ENCODE peak calls at places on chromosomes 12 and 14, in five cellular contexts. K, L, F, B and I are unnamed samples. For H3K4me1, the result is how much of the 10 kb centered on the place peaks cover.

GRCh38 chr12:89231686-89232085 is 120.6 kb downstream of the DUSP6 start:
- ATAC-seq in K (no peak), L (no peak), F (no peak), B (no peak), I (no peak)

GRCh38 chr12:113021500-113021899 is 35.0 kb upstream of the DTX1 start:
- ATAC-seq in K (no peak), L (no peak), F (no peak), B (no peak), I (no peak)

GRCh38 chr14:61561657-61562276 is 133.5 kb upstream of the HIF1A start:
- ATAC-seq in K (no peak), L (peak), F (peak), B (peak), I (peak)

GRCh38 chr12:129589503-129589902 is 314.3 kb downstream of the TMEM132D start:
- ATAC-seq in K (no peak), L (no peak), F (no peak), B (no peak), I (no peak)

GRCh38 chr14:64491637-64492036 is 12.0 kb downstream of the ZBTB25 start:
- ATAC-seq in K (no peak), L (no peak), F (no peak), B (no peak), I (no peak)

GRCh38 chr12:15522574-15523187 is 200.4 kb downstream of the PTPRO start:
- ATAC-seq in K (no peak), L (peak), F (no peak), B (no peak), I (no peak)

GRCh38 chr12:117067016-117067415 is 32.2 kb downstream of the TESC start:
- ATAC-seq in K (no peak), L (no peak), F (no peak), B (no peak), I (no peak)

GRCh38 chr14:76456200-76456599 is 80.3 kb downstream of the ESRRB start:
- ATAC-seq in K (peak), L (peak), F (no peak), B (no peak), I (no peak)

GRCh38 chr12:43832506-43833168 is 3.2 kb upstream of the TMEM117 start:
- ATAC-seq in K (no peak), L (no peak), F (no peak), B (no peak), I (no peak)

GRCh38 chr14:91230363-91231035 is 14.0 kb downstream of the GPR68 start:
- ATAC-seq in K (peak), L (peak), F (no peak), B (peak), I (no peak)

GRCh38 chr12:88897723-88898122 is 317.5 kb upstream of the KITLG start:
- ATAC-seq in K (no peak), L (no peak), F (peak), B (no peak), I (no peak)

GRCh38 chr12:80877706-80878384 is 59.9 kb downstream of the LIN7A start:
- ATAC-seq in K (no peak), L (no peak), F (peak), B (peak), I (peak)

GRCh38 chr14:22737052-22737451 is 29.4 kb upstream of the OXA1L start:
- ATAC-seq in K (no peak), L (no peak), F (no peak), B (no peak), I (no peak)

GRCh38 chr12:63940295-63940997 is 95.9 kb downstream of the SRGAP1 start:
- ATAC-seq in K (no peak), L (no peak), F (no peak), B (no peak), I (no peak)

GRCh38 chr12:89932950-89933349 is 224.3 kb upstream of the ATP2B1 start:
- ATAC-seq in K (no peak), L (no peak), F (no peak), B (peak), I (no peak)

GRCh38 chr14:65255583-65256443 is 153.5 kb upstream of the MAX start:
- ATAC-seq in K (peak), L (peak), F (no peak), B (peak), I (no peak)

GRCh38 chr14:96119947-96120346 is 80.8 kb downstream of the C14orf132 start:
- ATAC-seq in K (no peak), L (no peak), F (no peak), B (peak), I (no peak)

GRCh38 chr12:33718631-33719030 is 279.0 kb upstream of the SYT10 start:
- ATAC-seq in K (no peak), L (no peak), F (no peak), B (no peak), I (no peak)

GRCh38 chr14:104187121-104187889 is 48.9 kb downstream of the KIF26A start:
- ATAC-seq in K (no peak), L (no peak), F (no peak), B (no peak), I (no peak)

GRCh38 chr14:99427632-99428315 is 52.9 kb downstream of the SETD3 start:
- ATAC-seq in K (no peak), L (no peak), F (no peak), B (peak), I (no peak)

GRCh38 chr12:32603858-32604257 is 75.2 kb upstream of the DNM1L start:
- ATAC-seq in K (no peak), L (no peak), F (no peak), B (no peak), I (peak)

GRCh38 chr12:103908877-103909276 is 21.3 kb upstream of the HSP90B1 start:
- ATAC-seq in K (no peak), L (no peak), F (no peak), B (peak), I (peak)

GRCh38 chr12:66709893-66710292 is 31.0 kb upstream of the GRIP1 start:
- ATAC-seq in K (no peak), L (no peak), F (no peak), B (no peak), I (no peak)

GRCh38 chr12:112288638-112289037 is 93.6 kb downstream of the HECTD4 start:
- ATAC-seq in K (no peak), L (no peak), F (no peak), B (no peak), I (no peak)

GRCh38 chr12:78248321-78248720 is 417.6 kb downstream of the NAV3 start:
- ATAC-seq in K (no peak), L (no peak), F (no peak), B (peak), I (no peak)

GRCh38 chr12:122423258-122424165 is 1.0 kb upstream of the CLIP1 start:
- ATAC-seq in K (peak), L (peak), F (no peak), B (peak), I (no peak)

GRCh38 chr12:127501916-127502315 is 765.1 kb upstream of the TMEM132C start:
- ATAC-seq in K (no peak), L (no peak), F (no peak), B (no peak), I (no peak)
- H3K4me1 ChIP-seq in K (under half), L (under half), F (under half), B (under half), I (under half)

GRCh38 chr14:105490572-105491365 is at the start of gene TEDC1:
- ATAC-seq in K (peak), L (peak), F (peak), B (peak), I (peak)
- TF ChIP-seq POLR2A in K (no peak), L (peak), F (peak), B (no peak), I (peak)

DNA sequence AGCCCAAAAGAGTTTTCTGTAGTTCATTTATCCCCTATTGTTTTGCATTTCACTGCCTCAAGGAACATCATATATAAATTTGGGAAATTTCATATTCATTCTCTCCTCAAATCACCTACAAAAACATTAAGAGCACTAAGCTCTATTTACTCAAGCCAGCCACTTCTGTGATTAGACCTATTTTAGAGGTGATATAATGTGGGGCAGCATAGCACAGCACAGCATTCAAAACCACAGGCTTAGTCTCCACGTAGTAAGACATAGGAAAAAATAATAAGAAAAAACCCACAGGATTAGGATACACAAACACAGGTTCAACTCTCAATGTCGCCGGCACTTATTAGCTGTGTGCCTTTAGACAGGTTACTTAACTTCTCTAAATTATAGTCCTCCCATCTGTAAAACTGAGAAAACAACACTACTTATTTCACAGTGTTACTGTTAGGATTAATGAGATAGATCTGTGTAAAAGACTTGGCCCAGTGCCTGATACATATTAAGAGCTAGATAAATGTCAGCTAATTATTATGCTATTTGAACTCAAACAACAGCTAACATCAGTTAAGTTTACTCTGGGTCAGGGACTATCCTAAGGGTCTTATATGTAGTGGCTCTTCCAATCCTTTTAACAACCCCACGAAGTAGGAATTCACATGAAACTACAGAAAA is 20.3 kb downstream of the DCAF5 start:
- ATAC-seq in K (peak), L (no peak), F (no peak), B (no peak), I (no peak)
- H3K4me1 ChIP-seq in K (under half), L (under half), F (half or more), B (under half), I (half or more)

GRCh38 chr12:102061556-102062418 is at the start of gene WASHC3:
- ATAC-seq in K (peak), L (peak), F (peak), B (peak), I (peak)
- TF ChIP-seq POLR2A in K (peak), L (no peak), F (peak), B (peak), I (peak)

GRCh38 chr14:73778736-73779135 is 64.6 kb upstream of the PNMA1 start:
- ATAC-seq in K (no peak), L (no peak), F (no peak), B (no peak), I (no peak)
- H3K4me1 ChIP-seq in K (under half), L (under half), F (half or more), B (under half), I (under half)

GRCh38 chr12:69329669-69330428 is 18.3 kb upstream of the LYZ start:
- ATAC-seq in K (peak), L (no peak), F (no peak), B (no peak), I (no peak)

GRCh38 chr12:69321356-69321755 is 26.8 kb upstream of the LYZ start:
- ATAC-seq in K (no peak), L (no peak), F (no peak), B (no peak), I (no peak)

GRCh38 chr12:69330475-69331473 is 17.4 kb upstream of the LYZ start:
- ATAC-seq in K (peak), L (no peak), F (no peak), B (peak), I (peak)

DNA sequence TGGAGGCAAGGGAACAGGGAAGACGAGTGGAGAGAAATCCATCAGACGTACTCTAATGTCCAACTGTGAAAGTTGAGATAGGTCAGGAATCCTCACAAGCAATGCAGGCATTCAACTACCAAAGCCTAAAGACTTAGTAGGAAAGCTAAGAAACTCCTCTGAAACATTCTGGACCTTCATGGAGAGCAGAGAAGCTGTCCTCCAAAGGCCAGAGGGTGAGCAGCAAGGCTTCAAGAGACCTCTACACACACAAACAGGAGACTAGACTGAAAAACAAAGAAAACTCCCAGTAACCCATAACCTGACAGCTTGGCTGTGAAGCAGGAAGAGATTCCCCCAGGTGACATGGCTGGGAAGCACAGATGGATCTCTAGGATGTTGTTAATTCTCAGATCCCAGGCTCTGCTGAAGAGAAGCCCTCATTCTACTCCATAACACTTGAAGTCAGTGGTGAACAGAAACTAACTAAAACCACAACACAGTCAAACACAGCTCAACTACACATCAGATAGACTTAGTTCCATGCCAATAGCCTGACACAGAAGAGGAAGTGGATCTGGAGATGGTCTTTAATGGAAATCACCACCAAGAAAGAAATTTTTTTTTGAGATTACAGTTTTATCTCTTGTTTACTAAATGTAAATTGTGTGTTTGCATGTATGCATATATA is 23.2 kb upstream of the LYZ start:
- ATAC-seq in K (peak), L (no peak), F (no peak), B (no peak), I (no peak)
- TF ChIP-seq POLR2A in K (no peak), L (no peak), F (no peak), B (no peak), I (no peak)

GRCh38 chr14:75298187-75298985 is 19.8 kb downstream of the FOS start:
- ATAC-seq in K (no peak), L (no peak), F (peak), B (no peak), I (peak)

GRCh38 chr14:75297417-75298040 is 18.9 kb downstream of the FOS start:
- ATAC-seq in K (no peak), L (no peak), F (no peak), B (no peak), I (no peak)

GRCh38 chr14:75301666-75302325 is 23.2 kb downstream of the FOS start:
- ATAC-seq in K (peak), L (no peak), F (no peak), B (no peak), I (peak)

GRCh38 chr14:75299064-75299463 is 20.4 kb downstream of the FOS start:
- ATAC-seq in K (no peak), L (no peak), F (no peak), B (no peak), I (peak)

GRCh38 chr14:75299576-75299975 is 20.9 kb downstream of the FOS start:
- ATAC-seq in K (no peak), L (no peak), F (no peak), B (no peak), I (no peak)
- H3K4me1 ChIP-seq in K (under half), L (under half), F (under half), B (under half), I (under half)

GRCh38 chr14:24236689-24237462 is 4.1 kb downstream of the GMPR2 start:
- ATAC-seq in K (no peak), L (no peak), F (no peak), B (no peak), I (no peak)
- TF ChIP-seq POLR2A in K (no peak), L (no peak), F (no peak), B (no peak), I (no peak)